ENCODE peak calls at places on chromosomes 5 and 9, in five cellular contexts. M is spleen, G is psoas muscle, J is endothelial cell, C is AG10803. R is an unnamed sample.

GRCh38 chr9:79526149-79526672 is 45.6 kb upstream of the TLE4 start:
- DNase-seq in M (no peak), G (no peak), J (no peak), C (no peak), R (no peak)

GRCh38 chr5:141941307-141941706 is 16.7 kb downstream of the PCDH12 start:
- DNase-seq in M (no peak), G (no peak), J (no peak), C (peak), R (no peak)

GRCh38 chr5:74337252-74338100 is 303.1 kb downstream of the ENC1 start:
- DNase-seq in M (no peak), G (no peak), J (no peak), C (no peak), R (no peak)

GRCh38 chr9:68727588-68728129 is 22.6 kb downstream of the PIP5K1B start:
- DNase-seq in M (no peak), G (no peak), J (no peak), C (no peak), R (no peak)

GRCh38 chr9:131835132-131835910 is 95.4 kb upstream of the RAPGEF1 start:
- DNase-seq in M (no peak), G (peak), J (no peak), C (no peak), R (no peak)

GRCh38 chr9:133930046-133931015 is 61.8 kb downstream of the VAV2 start:
- DNase-seq in M (no peak), G (no peak), J (no peak), C (no peak), R (no peak)

GRCh38 chr5:17260549-17260948 is 43.1 kb downstream of the BASP1 start:
- DNase-seq in M (no peak), G (no peak), J (no peak), C (no peak), R (no peak)

GRCh38 chr9:72354704-72355103 is 10.3 kb downstream of the ZFAND5 start:
- DNase-seq in M (no peak), G (no peak), J (no peak), C (no peak), R (no peak)

GRCh38 chr9:68785965-68786364 is 80.9 kb downstream of the PIP5K1B start:
- DNase-seq in M (no peak), G (no peak), J (no peak), C (no peak), R (no peak)

GRCh38 chr5:32833127-32833526 is 122.0 kb downstream of the NPR3 start:
- DNase-seq in M (no peak), G (no peak), J (no peak), C (no peak), R (no peak)

GRCh38 chr9:78325343-78325742 is 28.4 kb downstream of the PSAT1 start:
- DNase-seq in M (no peak), G (no peak), J (no peak), C (peak), R (no peak)

GRCh38 chr9:133768371-133768858 is 30.3 kb upstream of the SARDH start:
- DNase-seq in M (peak), G (no peak), J (no peak), C (no peak), R (no peak)

GRCh38 chr5:147939431-147940114 is 33.2 kb upstream of the C5orf46 start:
- DNase-seq in M (no peak), G (no peak), J (no peak), C (no peak), R (no peak)

GRCh38 chr9:84405666-84406065 is 65.1 kb upstream of the SLC28A3 start:
- DNase-seq in M (no peak), G (no peak), J (no peak), C (no peak), R (no peak)

GRCh38 chr9:84408416-84408815 is 67.9 kb upstream of the SLC28A3 start:
- DNase-seq in M (no peak), G (no peak), J (no peak), C (no peak), R (no peak)

GRCh38 chr9:84402517-84402916 is 62.0 kb upstream of the SLC28A3 start:
- DNase-seq in M (no peak), G (no peak), J (no peak), C (no peak), R (no peak)

GRCh38 chr9:84403288-84403687 is 62.7 kb upstream of the SLC28A3 start:
- DNase-seq in M (no peak), G (no peak), J (no peak), C (no peak), R (no peak)

GRCh38 chr9:84404095-84404686 is 63.6 kb upstream of the SLC28A3 start:
- DNase-seq in M (no peak), G (no peak), J (peak), C (no peak), R (peak)
- TF ChIP-seq CTCF in M (peak), G (no peak), J (peak), C (peak), R (peak)

DNA sequence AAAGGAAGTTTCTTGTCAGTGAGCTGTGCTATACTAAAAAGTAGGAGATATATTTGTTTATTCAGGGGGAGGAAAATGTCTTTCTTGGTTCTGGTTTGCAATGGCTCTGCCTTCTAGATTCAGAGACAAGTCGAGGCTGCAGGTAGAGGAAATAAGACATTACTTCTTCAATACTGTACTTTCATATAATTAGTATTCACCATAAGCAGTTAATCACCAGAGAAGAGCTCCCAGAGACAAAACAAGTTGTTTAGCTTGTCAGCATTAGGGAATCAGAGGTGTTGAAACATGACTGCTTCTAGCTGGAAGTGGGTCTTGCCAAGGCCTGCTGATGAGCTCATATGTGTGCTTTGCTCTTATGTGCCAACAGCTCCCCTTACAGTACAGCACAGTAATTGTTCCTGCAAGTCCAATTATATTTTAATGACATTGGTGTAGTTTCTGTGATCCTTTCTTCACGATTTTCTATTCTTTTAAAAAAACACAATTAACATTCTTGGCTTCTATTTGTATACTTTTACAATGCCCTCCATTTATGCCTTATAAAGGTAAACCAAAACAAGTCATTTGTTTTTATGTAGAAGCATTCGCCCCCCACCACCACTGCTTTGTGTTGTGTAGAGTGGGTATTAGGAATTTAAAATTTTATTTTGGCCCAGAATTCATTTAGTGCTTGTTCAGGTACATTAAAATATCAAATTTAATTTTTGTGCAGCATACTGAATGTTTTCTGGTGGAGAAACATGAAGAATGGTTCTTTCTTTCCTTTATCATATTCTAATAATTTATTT is 112.2 kb downstream of the RPS23 start:
- DNase-seq in M (no peak), G (peak), J (peak), C (peak), R (peak)
- TF ChIP-seq CTCF in M (peak), G (peak), J (peak), C (peak), R (peak)

DNA sequence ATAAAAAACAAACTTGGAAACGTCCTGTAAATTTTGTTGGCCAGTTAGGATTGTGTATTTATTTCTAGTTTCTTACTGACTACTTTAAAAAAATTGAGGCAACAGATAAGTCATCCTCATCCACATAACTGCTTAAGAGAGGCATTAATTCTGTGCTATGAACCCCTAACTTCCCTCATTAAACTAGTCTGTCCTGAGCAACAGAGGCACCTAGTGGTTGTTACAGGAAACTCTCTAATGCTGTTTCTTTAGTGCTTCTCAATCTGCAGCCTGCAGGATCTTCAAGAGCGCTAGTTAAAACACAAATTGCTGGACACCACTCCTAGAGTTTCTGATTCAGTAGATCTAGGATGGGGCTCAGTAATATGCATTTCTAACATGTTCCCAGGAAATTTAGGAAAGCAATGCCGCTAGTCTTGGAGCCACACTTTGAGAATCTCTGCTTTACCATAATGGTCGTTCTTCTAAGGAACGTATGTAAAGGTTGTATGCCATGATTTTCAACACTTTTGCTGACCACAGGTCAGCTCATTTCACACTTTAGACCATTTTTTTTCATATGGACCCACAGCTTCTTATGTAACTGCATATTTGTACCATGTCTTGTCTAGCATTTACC is 410.1 kb upstream of the SMARCA2 start:
- DNase-seq in M (no peak), G (no peak), J (peak), C (peak), R (no peak)
- TF ChIP-seq CTCF in M (no peak), G (peak), J (peak), C (peak), R (peak)

GRCh38 chr5:115898656-115899055 is 56.9 kb downstream of the AP3S1 start:
- DNase-seq in M (no peak), G (no peak), J (no peak), C (peak), R (no peak)

GRCh38 chr5:115895821-115896220 is 54.1 kb downstream of the AP3S1 start:
- DNase-seq in M (no peak), G (no peak), J (no peak), C (peak), R (no peak)

GRCh38 chr5:115894342-115894741 is 52.6 kb downstream of the AP3S1 start:
- DNase-seq in M (no peak), G (no peak), J (no peak), C (no peak), R (no peak)
- TF ChIP-seq CTCF in M (no peak), G (no peak), J (no peak), C (no peak), R (no peak)

DNA sequence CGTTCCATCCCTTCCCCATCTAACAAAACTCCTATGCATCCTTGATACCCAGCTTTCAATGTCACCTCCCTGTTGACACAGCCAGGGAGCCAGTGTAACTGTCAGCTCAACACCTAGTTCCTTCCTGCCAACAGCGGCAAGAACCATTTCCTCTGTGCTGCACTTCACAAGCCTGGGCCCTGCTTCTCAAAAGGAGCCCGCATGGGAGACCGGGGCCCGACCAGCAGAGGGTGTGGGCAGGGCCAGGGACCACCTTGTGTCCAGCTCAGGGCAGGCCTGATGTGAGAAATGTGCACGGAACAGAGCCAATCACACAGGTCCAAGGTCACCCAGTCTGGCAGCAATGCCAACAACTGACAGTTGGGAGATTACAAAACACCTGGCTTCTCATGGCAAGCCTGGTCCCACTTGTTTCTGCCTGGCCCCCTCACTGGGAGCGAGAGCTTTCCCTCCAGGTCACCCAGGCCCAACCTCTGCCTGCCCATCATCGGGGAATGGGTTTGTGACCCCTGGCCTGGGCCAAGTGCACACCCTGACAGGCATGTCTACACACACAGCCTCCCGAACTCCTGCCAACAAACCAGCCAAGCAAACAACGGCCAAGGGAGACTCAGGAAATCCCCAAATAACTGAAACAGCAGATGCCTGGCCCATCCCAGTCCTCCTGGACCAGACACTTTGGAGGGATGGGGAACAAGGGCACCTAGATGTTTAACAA is 3.1 kb downstream of the RNF44 start:
- DNase-seq in M (peak), G (peak), J (no peak), C (no peak), R (no peak)
- TF ChIP-seq CTCF in M (no peak), G (no peak), J (no peak), C (no peak), R (no peak)

DNA sequence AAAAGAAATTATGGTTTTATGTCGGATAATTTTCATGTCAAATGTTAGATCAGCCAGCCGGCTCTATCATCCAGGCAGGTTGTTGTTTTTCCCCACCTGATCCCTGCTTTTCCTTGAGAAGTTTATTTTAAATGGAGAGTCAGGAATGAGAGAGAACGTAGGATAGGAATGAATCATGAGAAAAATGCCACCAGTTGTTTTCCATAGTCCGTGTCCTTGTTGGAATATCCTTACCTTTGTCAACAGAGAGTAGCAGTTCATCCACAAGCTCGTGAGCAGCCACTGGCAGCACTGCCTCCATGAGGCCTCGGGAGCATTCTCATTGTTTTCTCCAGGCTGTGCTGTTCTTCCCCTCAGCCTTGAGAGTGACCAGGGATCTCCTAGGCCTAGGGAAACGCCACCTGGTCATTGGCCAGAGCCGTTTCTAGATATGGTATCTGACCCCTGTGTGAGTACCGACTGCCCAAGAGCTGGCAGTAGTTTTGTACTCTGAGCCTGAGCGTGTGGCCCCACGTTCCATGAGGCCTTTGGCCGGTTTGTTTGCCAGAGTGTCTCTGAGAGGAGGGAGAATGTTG is 293.3 kb downstream of the FANCC start:
- DNase-seq in M (no peak), G (peak), J (peak), C (no peak), R (no peak)
- TF ChIP-seq CTCF in M (no peak), G (peak), J (no peak), C (no peak), R (no peak)

GRCh38 chr9:29796291-29796952 is 2223.1 kb upstream of the C9orf72 start:
- DNase-seq in M (no peak), G (no peak), J (no peak), C (no peak), R (no peak)
- TF ChIP-seq CTCF in M (no peak), G (no peak), J (no peak), C (no peak), R (no peak)

DNA sequence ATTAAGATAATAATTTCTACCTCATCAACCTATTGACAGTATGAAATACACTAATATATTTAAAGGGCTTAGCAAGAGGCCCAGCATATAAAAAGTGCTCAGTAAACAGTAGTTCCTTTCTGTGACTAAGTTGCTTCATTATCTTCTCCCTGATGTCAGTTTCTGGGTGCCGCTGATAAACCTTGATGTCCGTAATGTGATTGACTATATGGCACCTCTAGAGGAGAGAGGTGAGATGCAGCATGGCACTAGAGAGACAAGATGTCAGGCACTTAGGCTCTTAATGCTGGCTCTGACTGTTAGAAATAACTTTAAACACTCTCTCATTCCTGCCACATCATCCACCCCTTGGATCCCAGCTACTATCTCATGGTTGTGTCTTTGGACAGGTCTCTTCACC is 455.9 kb upstream of the KLF4 start:
- DNase-seq in M (no peak), G (no peak), J (no peak), C (no peak), R (no peak)
- TF ChIP-seq CTCF in M (no peak), G (no peak), J (no peak), C (no peak), R (no peak)

R was measured in nephron progenitor cell.